ENCODE peak calls at places on chromosomes 16 and 17, in nine cellular contexts. R is stomach; P is vagina; Z is psoas muscle; I is tibial nerve; D is CD4-positive, CD25-positive, alpha-beta regulatory T cell; X is CD8-positive, alpha-beta memory T cell; A is endothelial cell of umbilical vein; V is cardiac muscle cell. B is an unnamed sample.
A peak's percentile ranks its signal among the peaks of the same experiment; 100 is the strongest.

GRCh38 chr17:36808181-36808661 is 129.1 kb upstream of the LHX1 start:
- DNase-seq in R (no peak), P (no peak), Z (no peak), I (no peak), D (no peak), X (no peak), A (no peak), V (peak; percentile 20), B (no peak)

GRCh38 chr17:4969551-4970231 is 2.1 kb upstream of the SPAG7 start:
- DNase-seq in R (no peak), P (no peak), Z (no peak), I (no peak), D (no peak), X (no peak), A (no peak), V (peak; percentile 33), B (no peak)

GRCh38 chr17:82839617-82840292 is at the start of gene ZNF750:
- DNase-seq in R (no peak), P (no peak), Z (no peak), I (no peak), D (no peak), X (no peak), A (no peak), V (no peak), B (no peak)

GRCh38 chr16:21264226-21265036 is 13.7 kb downstream of the CRYM start:
- DNase-seq in R (no peak), P (peak; percentile 91), Z (no peak), I (no peak), D (no peak), X (no peak), A (peak; percentile 9), V (peak; percentile 53), B (no peak)

GRCh38 chr17:65559802-65560627 is 1.4 kb downstream of the AXIN2 start:
- DNase-seq in R (peak; percentile 30), P (no peak), Z (peak; percentile 41), I (peak; percentile 25), D (peak; percentile 37), X (peak; percentile 20), A (peak; percentile 36), V (peak; percentile 51), B (no peak)

GRCh38 chr16:49608801-49609200 is 235.2 kb downstream of the C16orf78 start:
- DNase-seq in R (no peak), P (no peak), Z (no peak), I (no peak), D (no peak), X (no peak), A (peak; percentile 38), V (peak; percentile 77), B (no peak)

GRCh38 chr17:31392002-31392855 is 754 bp downstream of the RAB11FIP4 start:
- DNase-seq in R (peak; percentile 20), P (no peak), Z (no peak), I (no peak), D (no peak), X (no peak), A (no peak), V (no peak), B (no peak)

GRCh38 chr16:68458551-68458950 is 10.2 kb upstream of the SMPD3 start:
- DNase-seq in R (no peak), P (no peak), Z (no peak), I (no peak), D (no peak), X (no peak), A (no peak), V (no peak), B (no peak)

GRCh38 chr16:80440691-80441090 is 100.1 kb upstream of the DYNLRB2 start:
- DNase-seq in R (no peak), P (no peak), Z (no peak), I (no peak), D (no peak), X (no peak), A (no peak), V (no peak), B (no peak)

GRCh38 chr17:38705803-38706624 is 941 bp downstream of the MLLT6 start:
- DNase-seq in R (peak; percentile 46), P (no peak), Z (peak; percentile 73), I (peak; percentile 35), D (peak; percentile 13), X (no peak), A (peak; percentile 27), V (peak; percentile 53), B (no peak)

GRCh38 chr17:57519199-57519598 is 225.9 kb downstream of the CCDC182 start:
- DNase-seq in R (no peak), P (no peak), Z (no peak), I (no peak), D (no peak), X (no peak), A (no peak), V (no peak), B (no peak)

GRCh38 chr17:4427505-4427904 is 6.2 kb upstream of the SPNS3 start:
- DNase-seq in R (no peak), P (no peak), Z (no peak), I (no peak), D (no peak), X (no peak), A (no peak), V (no peak), B (no peak)

GRCh38 chr17:36534117-36534880 is at the start of gene MYO19:
- DNase-seq in R (peak; percentile 72), P (no peak), Z (peak; percentile 74), I (peak; percentile 44), D (peak; percentile 44), X (no peak), A (no peak), V (peak; percentile 66), B (no peak)

GRCh38 chr16:85168732-85169256 is 56.5 kb upstream of the CIBAR2 start:
- DNase-seq in R (no peak), P (no peak), Z (peak; percentile 83), I (peak; percentile 60), D (no peak), X (no peak), A (no peak), V (peak; percentile 80), B (no peak)

GRCh38 chr17:37770631-37771518 is 26.0 kb upstream of the HNF1B start:
- DNase-seq in R (peak; percentile 84), P (no peak), Z (no peak), I (no peak), D (no peak), X (no peak), A (peak; percentile 61), V (peak; percentile 69), B (no peak)

GRCh38 chr16:84103678-84104077 is 13.1 kb downstream of the MBTPS1 start:
- DNase-seq in R (no peak), P (no peak), Z (no peak), I (no peak), D (no peak), X (no peak), A (peak; percentile 17), V (no peak), B (no peak)

GRCh38 chr17:59846391-59847165 is 46.2 kb downstream of the TUBD1 start:
- DNase-seq in R (peak; percentile 45), P (no peak), Z (peak; percentile 41), I (no peak), D (peak; percentile 37), X (no peak), A (peak; percentile 74), V (peak; percentile 87), B (no peak)

GRCh38 chr17:33140413-33141099 is 148.9 kb downstream of the SPACA3 start:
- DNase-seq in R (no peak), P (no peak), Z (no peak), I (no peak), D (no peak), X (no peak), A (no peak), V (no peak), B (no peak)

GRCh38 chr16:13393816-13394215 is 492.4 kb downstream of the SHISA9 start:
- DNase-seq in R (no peak), P (no peak), Z (no peak), I (no peak), D (no peak), X (no peak), A (no peak), V (no peak), B (no peak)
- H3K27ac ChIP-seq in R (no peak overlapping the region), P (no peak overlapping the region), Z (no peak overlapping the region), I (no peak overlapping the region), D (no peak overlapping the region), X (no peak overlapping the region), A (no peak overlapping the region), V (no peak overlapping the region), B (no peak overlapping the region)

DNA sequence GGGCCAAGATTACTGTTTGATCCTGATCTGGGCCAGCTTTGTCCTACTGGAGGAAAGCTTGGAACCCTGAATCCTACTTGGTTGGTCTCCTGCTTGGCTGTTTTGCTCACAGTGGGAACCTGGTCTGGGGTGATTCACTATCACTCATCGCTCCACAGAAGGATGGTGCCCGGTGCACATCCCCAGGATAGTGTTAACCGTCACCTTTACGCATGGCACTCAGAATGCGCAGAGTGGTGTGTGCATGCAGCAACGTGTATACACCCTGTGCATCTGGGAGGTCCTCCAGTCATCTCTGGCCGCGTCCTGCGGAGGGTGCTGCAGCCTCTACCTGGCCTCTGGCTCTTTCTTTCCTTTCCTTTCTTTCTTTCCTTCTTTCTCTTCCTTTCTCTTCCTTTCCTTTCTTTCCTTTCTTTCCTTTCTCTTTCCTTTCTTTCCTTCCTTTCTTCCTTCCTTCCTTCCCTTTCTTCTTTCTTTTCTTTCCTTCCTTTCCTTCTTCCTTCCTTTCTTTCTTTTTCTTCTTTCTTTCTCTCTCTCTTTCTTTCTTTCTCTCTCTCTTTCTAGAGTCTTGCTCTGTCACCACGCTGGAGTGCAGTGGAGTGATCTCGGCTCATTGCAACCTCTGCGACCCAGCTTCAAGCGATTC is 13.1 kb downstream of the SOCS3 start:
- DNase-seq in R (no peak), P (no peak), Z (no peak), I (no peak), D (no peak), X (no peak), A (no peak), V (no peak), B (no peak)
- H3K27ac ChIP-seq in R (no peak overlapping the region), P (no peak overlapping the region), Z (peak overlapping the region; percentile 98), I (no peak overlapping the region), D (no peak overlapping the region), X (no peak overlapping the region), A (no peak overlapping the region), V (no peak overlapping the region), B (no peak overlapping the region)

DNA sequence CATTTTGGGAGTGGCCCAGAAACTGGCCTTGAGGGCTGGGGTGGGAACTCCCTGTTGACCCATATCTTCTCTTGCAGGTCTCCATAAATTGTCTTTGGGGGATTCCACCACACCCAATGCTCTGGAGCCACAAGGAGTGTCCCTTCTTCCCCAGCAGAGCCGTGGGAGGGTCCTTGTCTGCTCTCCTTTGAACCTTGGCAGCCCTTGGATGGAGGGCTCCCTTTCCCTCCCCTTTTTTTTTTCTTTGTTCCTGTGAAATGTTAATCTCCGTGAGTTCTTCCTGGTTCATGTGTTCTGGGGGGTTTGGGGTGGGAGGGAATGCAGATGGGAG is 6.3 kb downstream of the ELOB start:
- DNase-seq in R (no peak), P (no peak), Z (no peak), I (no peak), D (no peak), X (no peak), A (no peak), V (no peak), B (no peak)
- H3K27ac ChIP-seq in R (peak overlapping the region; percentile 78), P (peak overlapping the region; percentile 48), Z (no peak overlapping the region), I (peak overlapping the region; percentile 90), D (no peak overlapping the region), X (no peak overlapping the region), A (no peak overlapping the region), V (peak overlapping the region; percentile 60), B (no peak overlapping the region)

DNA sequence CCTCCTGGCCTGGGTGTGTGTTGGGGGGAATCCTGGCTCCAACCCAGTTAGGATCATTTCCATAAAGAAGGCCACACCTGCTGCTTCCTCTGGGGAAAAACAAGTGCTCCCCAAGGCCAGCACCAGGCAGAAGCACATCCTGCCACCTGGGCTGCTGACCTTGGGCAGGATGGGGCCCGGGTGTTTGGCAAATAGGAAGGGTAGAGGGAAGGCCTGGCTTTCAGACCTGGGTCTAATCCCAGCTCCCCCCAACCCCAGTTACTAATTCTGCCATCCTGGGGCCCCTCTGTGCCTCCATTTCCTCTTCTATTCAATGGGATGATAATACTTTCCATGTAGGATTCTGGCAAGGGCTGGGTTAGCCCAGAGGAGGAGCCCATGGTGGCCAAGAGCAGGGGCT is 3.0 kb upstream of the NLRC5 start:
- DNase-seq in R (no peak), P (no peak), Z (no peak), I (no peak), D (no peak), X (no peak), A (no peak), V (no peak), B (no peak)
- H3K27ac ChIP-seq in R (peak overlapping the region; percentile 49), P (peak overlapping the region; percentile 88), Z (no peak overlapping the region), I (peak overlapping the region; percentile 80), D (peak overlapping the region; percentile 62), X (no peak overlapping the region), A (no peak overlapping the region), V (no peak overlapping the region), B (no peak overlapping the region)

B was measured in caudate nucleus.